ENCODE peak calls at places on chromosomes 1 and 21, in seven cellular contexts. R is IMR-90, E is osteocyte, X is HCT116, Z is mesothelial cell of epicardium, N is body of pancreas, S is cardiac muscle cell. Q is an unnamed sample.

GRCh38 chr1:38803647-38804046 is 55.9 kb downstream of the RRAGC start:
- DNase-seq in Z (no peak), E (no peak), N (no peak), S (peak), X (no peak), R (peak), Q (no peak)

GRCh38 chr1:153415850-153416570 is at the start of gene S100A7A:
- DNase-seq in X (no peak), R (no peak), Z (no peak), E (no peak), N (no peak), S (no peak), Q (no peak)

GRCh38 chr1:54844564-54844963 is 42.4 kb downstream of the DHCR24 start:
- DNase-seq in S (no peak), E (peak), R (no peak), N (no peak), X (no peak), Z (no peak), Q (peak)

GRCh38 chr1:174999926-175000696 is at the start of gene CACYBP:
- DNase-seq in S (peak), R (peak), Z (no peak), E (peak), X (no peak), N (no peak), Q (peak)

GRCh38 chr1:64150266-64150665 is 53.2 kb upstream of the UBE2U start:
- DNase-seq in X (no peak), N (peak), E (no peak), Z (no peak), R (no peak), S (no peak), Q (no peak)

GRCh38 chr1:28370220-28371010 is 875 bp downstream of the PHACTR4 start:
- DNase-seq in Z (no peak), R (peak), X (no peak), E (no peak), N (no peak), S (peak), Q (no peak)

GRCh38 chr1:111672338-111672737 is 52.7 kb downstream of the RAP1A start:
- DNase-seq in N (no peak), E (no peak), S (no peak), X (no peak), Z (no peak), R (peak), Q (no peak)

GRCh38 chr1:21936366-21937031 is 611 bp downstream of the HSPG2 start:
- DNase-seq in S (no peak), R (no peak), X (no peak), Z (no peak), E (no peak), N (no peak), Q (no peak)

GRCh38 chr1:5985250-5985649 is 7.0 kb downstream of the NPHP4 start:
- DNase-seq in Z (no peak), E (no peak), X (no peak), S (no peak), N (no peak), R (no peak), Q (no peak)

GRCh38 chr1:229859026-229859425 is 208.0 kb upstream of the GALNT2 start:
- DNase-seq in N (no peak), R (no peak), E (no peak), S (no peak), Z (no peak), X (no peak), Q (no peak)

GRCh38 chr1:155044812-155045690 is 6.1 kb upstream of the ADAM15 start:
- DNase-seq in S (peak), N (peak), E (no peak), X (no peak), R (peak), Z (no peak), Q (no peak)

GRCh38 chr21:44431300-44431699 is 24.0 kb upstream of the LRRC3 start:
- DNase-seq in E (no peak), S (no peak), N (no peak), R (no peak), X (no peak), Z (no peak), Q (no peak)

GRCh38 chr1:24244519-24245268 is 57.6 kb upstream of the IFNLR1 start:
- DNase-seq in E (no peak), N (no peak), S (no peak), Z (no peak), R (no peak), X (no peak), Q (no peak)

GRCh38 chr1:224042557-224043118 is 71.3 kb upstream of the FBXO28 start:
- DNase-seq in N (no peak), E (no peak), R (peak), S (no peak), Z (no peak), X (no peak), Q (no peak)

GRCh38 chr1:118085365-118085764 is 99.7 kb downstream of the SPAG17 start:
- DNase-seq in R (no peak), E (no peak), X (no peak), S (no peak), Z (no peak), N (no peak), Q (no peak)

GRCh38 chr1:16207318-16208269 is 4.9 kb downstream of the ARHGEF19 start:
- DNase-seq in S (peak), Z (no peak), R (no peak), X (no peak), N (peak), E (no peak), Q (no peak)

GRCh38 chr1:215131291-215131690 is 48.8 kb downstream of the KCNK2 start:
- DNase-seq in E (no peak), S (no peak), N (no peak), R (no peak), Z (no peak), X (no peak), Q (no peak)

GRCh38 chr1:6511056-6511455 is 19.6 kb upstream of the PLEKHG5 start:
- DNase-seq in Z (no peak), S (no peak), R (no peak), E (no peak), X (no peak), N (no peak), Q (no peak)

GRCh38 chr1:68112835-68113243 is 62.4 kb upstream of the DIRAS3 start:
- DNase-seq in R (peak), N (peak), S (peak), X (peak), Z (no peak), E (no peak), Q (no peak)

GRCh38 chr21:45019076-45019886 is 55.1 kb upstream of the ADARB1 start:
- DNase-seq in Z (peak), N (peak), X (no peak), S (no peak), E (no peak), R (no peak), Q (no peak)

GRCh38 chr1:178061632-178062031 is 32.3 kb upstream of the RASAL2 start:
- DNase-seq in S (no peak), R (no peak), X (no peak), E (no peak), N (no peak), Z (no peak), Q (no peak)

GRCh38 chr1:98053471-98054366 is 132.9 kb upstream of the DPYD start:
- DNase-seq in X (no peak), R (peak), Z (peak), N (peak), S (peak), E (peak), Q (peak)

GRCh38 chr1:159802060-159802459 is at the start of gene FCRL6:
- DNase-seq in R (no peak), X (no peak), S (no peak), N (no peak), Z (no peak), E (no peak), Q (no peak)

GRCh38 chr1:107952989-107953388 is 12.0 kb downstream of the VAV3 start:
- DNase-seq in S (peak), N (no peak), X (no peak), R (no peak), Z (no peak), E (no peak), Q (no peak)

GRCh38 chr1:40663324-40664166 is 1.9 kb downstream of the RIMS3 start:
- DNase-seq in X (no peak), S (peak), Z (no peak), N (no peak), R (no peak), E (no peak), Q (no peak)

GRCh38 chr1:46530791-46531409 is 20.5 kb downstream of the KNCN start:
- DNase-seq in X (no peak), R (no peak), N (no peak), Z (no peak), E (no peak), S (no peak), Q (no peak)

GRCh38 chr1:30511563-30512252 is 211.7 kb downstream of the MATN1 start:
- DNase-seq in S (no peak), R (peak), N (no peak), E (peak), X (no peak), Z (no peak), Q (peak)

GRCh38 chr1:76640092-76640491 is 227.2 kb upstream of the ST6GALNAC5 start:
- DNase-seq in X (peak), S (peak), E (no peak), R (peak), N (no peak), Z (no peak), Q (no peak)
- TF ChIP-seq CTCF in X (no peak), S (no peak), E (no peak), R (no peak), N (no peak), Z (no peak), Q (no peak)

GRCh38 chr1:58816072-58816746 is 32.4 kb upstream of the JUN start:
- DNase-seq in S (peak), N (peak), E (peak), X (peak), R (peak), Z (peak), Q (peak)

GRCh38 chr1:58816747-58817221 is 32.9 kb upstream of the JUN start:
- DNase-seq in E (no peak), X (no peak), Z (no peak), N (no peak), S (peak), R (peak), Q (no peak)

GRCh38 chr1:58818991-58819390 is 35.1 kb upstream of the JUN start:
- DNase-seq in Z (no peak), N (no peak), R (no peak), X (no peak), S (no peak), E (no peak), Q (no peak)

GRCh38 chr1:58819719-58820118 is 35.9 kb upstream of the JUN start:
- DNase-seq in S (no peak), E (no peak), Z (no peak), N (no peak), X (no peak), R (peak), Q (no peak)

GRCh38 chr1:58818075-58818474 is 34.2 kb upstream of the JUN start:
- DNase-seq in E (no peak), X (no peak), R (peak), N (no peak), S (peak), Z (no peak), Q (no peak)
- TF ChIP-seq CTCF in E (no peak), X (no peak), R (no peak), N (no peak), S (no peak), Z (no peak), Q (no peak)

DNA sequence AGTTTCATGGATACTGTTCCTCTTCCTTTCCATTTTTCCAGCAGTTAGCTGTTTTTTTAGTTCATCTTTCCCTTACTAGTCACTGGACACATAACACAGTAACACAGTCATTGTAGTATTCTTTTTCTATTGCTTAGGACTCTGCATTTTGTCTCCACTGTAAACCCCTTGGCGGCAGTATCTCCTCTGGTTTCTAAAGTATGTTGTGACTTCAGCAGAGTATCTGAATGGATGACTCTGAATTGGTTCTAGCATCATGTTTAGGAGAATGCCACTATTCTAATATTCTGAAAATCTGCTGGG is 2.2 kb downstream of the CDC7 start:
- DNase-seq in S (peak), E (no peak), Z (no peak), N (no peak), R (peak), X (no peak), Q (no peak)
- TF ChIP-seq CTCF in S (peak), E (peak), Z (no peak), N (no peak), R (peak), X (no peak), Q (peak)

DNA sequence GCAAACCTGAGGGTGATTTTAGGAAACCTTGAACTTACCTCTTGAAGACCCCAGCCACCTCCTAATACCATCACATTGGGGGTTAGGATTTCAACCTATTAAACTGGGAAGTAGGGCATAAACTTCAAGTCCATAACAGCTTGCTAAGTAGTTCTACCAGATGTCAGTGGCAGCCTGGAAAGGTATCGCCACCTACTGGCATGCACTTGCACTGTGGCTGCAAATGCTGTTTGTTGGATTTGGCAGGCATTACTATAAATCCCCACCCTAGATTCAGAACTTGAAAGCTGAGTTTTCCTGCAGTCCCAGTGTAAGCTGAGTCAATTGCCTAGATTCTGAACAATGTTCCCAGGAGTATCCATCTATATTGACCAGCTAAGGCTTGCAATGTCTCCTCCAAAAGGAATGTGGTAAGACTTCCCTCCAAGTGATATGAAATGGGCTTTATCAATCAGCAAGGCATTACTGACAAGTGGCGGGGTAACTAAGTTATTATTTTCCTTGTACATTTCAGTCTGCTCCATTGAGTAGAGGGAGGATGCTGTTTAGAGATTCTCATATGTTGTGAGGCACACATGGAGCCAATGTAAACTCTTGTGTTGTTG is 474.5 kb downstream of the PTPRC start:
- DNase-seq in S (peak), R (peak), N (peak), Z (no peak), X (peak), E (no peak), Q (no peak)
- TF ChIP-seq CTCF in S (peak), R (peak), N (peak), Z (peak), X (peak), E (peak), Q (peak)

GRCh38 chr1:18323259-18323658 is 157.5 kb upstream of the KLHDC7A start:
- DNase-seq in X (no peak), S (no peak), Z (no peak), N (no peak), R (no peak), E (no peak), Q (no peak)

GRCh38 chr1:18322353-18323032 is 158.2 kb upstream of the KLHDC7A start:
- DNase-seq in N (no peak), S (no peak), Z (no peak), R (no peak), E (no peak), X (peak), Q (no peak)

GRCh38 chr1:18326171-18326950 is 154.4 kb upstream of the KLHDC7A start:
- DNase-seq in N (no peak), E (no peak), S (peak), X (no peak), Z (no peak), R (no peak), Q (no peak)

GRCh38 chr1:18325151-18325550 is 155.6 kb upstream of the KLHDC7A start:
- DNase-seq in N (no peak), E (no peak), X (no peak), Z (no peak), S (no peak), R (no peak), Q (no peak)

GRCh38 chr1:18324246-18324645 is 156.5 kb upstream of the KLHDC7A start:
- DNase-seq in X (no peak), E (no peak), N (no peak), S (no peak), R (no peak), Z (no peak), Q (no peak)
- TF ChIP-seq CTCF in X (peak), E (no peak), N (no peak), S (peak), R (no peak), Z (peak), Q (peak)

GRCh38 chr1:157399984-157400382 is 152.3 kb downstream of the FCRL5 start:
- DNase-seq in R (no peak), Z (no peak), S (peak), X (no peak), N (no peak), E (no peak), Q (no peak)
- TF ChIP-seq CTCF in R (no peak), Z (no peak), S (no peak), X (no peak), N (no peak), E (no peak), Q (no peak)

DNA sequence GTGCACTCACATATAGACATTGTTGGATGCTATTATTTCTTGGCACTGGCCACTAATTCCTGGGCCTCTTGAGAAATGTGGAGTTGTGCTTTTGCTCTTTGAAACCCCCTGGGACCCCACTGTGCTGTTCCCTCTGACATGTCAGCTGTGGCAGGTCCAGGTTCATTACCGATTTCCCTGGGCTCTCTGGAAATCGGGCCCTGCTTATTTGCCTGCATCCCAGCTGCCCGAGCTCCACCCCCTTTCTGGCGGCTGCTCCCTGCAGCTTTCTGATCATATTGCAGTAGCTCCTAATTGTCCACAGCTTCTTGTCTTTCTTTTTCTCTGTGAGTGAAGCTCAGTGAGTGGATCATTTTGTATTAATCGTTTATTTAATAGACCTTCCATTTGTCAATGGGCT is 183.7 kb upstream of the FAM78B start:
- DNase-seq in N (no peak), E (no peak), R (no peak), S (no peak), Z (no peak), X (no peak), Q (no peak)
- TF ChIP-seq CTCF in N (no peak), E (no peak), R (no peak), S (no peak), Z (no peak), X (no peak), Q (no peak)

GRCh38 chr1:17909634-17910033 is 154.5 kb downstream of the ACTL8 start:
- DNase-seq in N (no peak), R (peak), Z (no peak), S (peak), X (no peak), E (no peak), Q (no peak)
- TF ChIP-seq CTCF in N (peak), R (peak), Z (no peak), S (peak), X (peak), E (peak), Q (peak)

DNA sequence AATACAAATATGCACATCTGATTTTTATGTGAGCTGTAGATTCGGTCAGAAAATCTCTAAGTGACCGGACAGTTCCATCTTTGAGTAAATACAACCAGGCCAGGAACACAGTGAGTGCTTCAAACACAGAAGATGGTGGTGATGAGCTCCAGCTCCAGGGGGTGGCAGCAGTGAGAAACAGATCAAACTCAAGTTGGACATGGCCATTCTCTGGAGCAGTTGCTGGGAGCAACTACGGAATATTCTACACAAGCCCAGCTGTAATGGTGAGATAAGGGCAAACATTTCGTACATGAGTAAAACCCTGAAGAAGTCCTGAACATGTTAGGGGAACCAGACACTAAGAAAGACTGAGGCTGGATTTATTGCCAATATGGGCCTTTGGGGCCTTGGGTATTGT is 100.7 kb downstream of the BARHL2 start:
- DNase-seq in X (peak), N (no peak), S (peak), Z (no peak), E (no peak), R (no peak), Q (no peak)
- TF ChIP-seq CTCF in X (peak), N (peak), S (no peak), Z (no peak), E (peak), R (peak), Q (peak)